ENCODE peak calls at places on chromosome 18, in ten cellular contexts. O is left lung, T is sigmoid colon, B is brain microvascular endothelial cell, A is mammary epithelial cell, W is body of pancreas, Y is suprapubic skin, H is HepG2, Z is IMR-90, G is upper lobe of left lung. V is an unnamed sample. For H3K36me3, the result is how much of the 10 kb centered on the place peaks cover.

GRCh38 chr18:8139971-8140406 is 469.2 kb upstream of the RAB12 start:
- DNase-seq in A (no peak), G (no peak), W (peak), Z (no peak), O (peak), B (no peak), T (peak), Y (no peak), H (no peak), V (no peak)

GRCh38 chr18:58991127-58991798 is 126.6 kb downstream of the ZNF532 start:
- DNase-seq in A (peak), B (no peak), Y (no peak), T (no peak), W (no peak), H (no peak), Z (peak), O (no peak), G (no peak), V (no peak)

GRCh38 chr18:72727776-72728175 is 140.0 kb downstream of the NETO1 start:
- DNase-seq in O (no peak), Z (no peak), A (peak), G (no peak), W (no peak), H (no peak), T (no peak), B (no peak), Y (no peak), V (no peak)

GRCh38 chr18:34120294-34120693 is 104.4 kb downstream of the NOL4 start:
- DNase-seq in B (no peak), H (no peak), O (no peak), Y (no peak), G (no peak), Z (no peak), T (no peak), A (no peak), W (no peak), V (no peak)

GRCh38 chr18:61322265-61322873 is 10.9 kb upstream of the CDH20 start:
- DNase-seq in H (peak), O (peak), B (peak), T (no peak), W (peak), Y (no peak), Z (peak), G (peak), A (peak), V (no peak)

GRCh38 chr18:63292844-63293683 is 26.5 kb downstream of the BCL2 start:
- DNase-seq in Y (no peak), W (no peak), H (no peak), A (no peak), B (no peak), T (no peak), O (peak), G (peak), Z (no peak), V (peak)

GRCh38 chr18:32730620-32731021 is 42.2 kb downstream of the KLHL14 start:
- DNase-seq in W (no peak), G (no peak), A (peak), T (no peak), Y (no peak), H (no peak), O (no peak), Z (no peak), B (no peak), V (no peak)

GRCh38 chr18:8656226-8656625 is 47.0 kb downstream of the RAB12 start:
- DNase-seq in W (no peak), G (no peak), Y (no peak), A (no peak), O (no peak), Z (no peak), H (no peak), B (no peak), T (no peak), V (no peak)

GRCh38 chr18:58605027-58606020 is 23.6 kb downstream of the ALPK2 start:
- DNase-seq in B (peak), G (no peak), O (no peak), T (no peak), H (peak), Y (no peak), W (no peak), A (peak), Z (peak), V (no peak)

GRCh38 chr18:67549946-67550345 is 33.4 kb upstream of the DSEL start:
- DNase-seq in W (no peak), Y (no peak), G (no peak), B (no peak), O (no peak), H (no peak), T (no peak), Z (peak), A (no peak), V (no peak)

GRCh38 chr18:2898131-2898640 is 51.4 kb downstream of the EMILIN2 start:
- DNase-seq in T (peak), W (no peak), Y (no peak), H (no peak), B (no peak), G (peak), Z (peak), A (peak), O (peak), V (no peak)

GRCh38 chr18:59517446-59518171 is 158.5 kb upstream of the LMAN1 start:
- DNase-seq in Z (peak), H (peak), A (no peak), B (no peak), O (no peak), Y (no peak), T (no peak), W (no peak), G (no peak), V (no peak)

GRCh38 chr18:78925557-78926242 is 53.9 kb upstream of the SALL3 start:
- DNase-seq in Z (no peak), H (no peak), B (no peak), O (no peak), G (peak), T (no peak), W (no peak), A (no peak), Y (peak), V (no peak)

GRCh38 chr18:70330887-70331286 is 42.0 kb downstream of the SOCS6 start:
- DNase-seq in T (no peak), O (no peak), Z (no peak), A (no peak), W (no peak), B (no peak), G (no peak), H (no peak), Y (no peak), V (no peak)

GRCh38 chr18:56112013-56112749 is 524.2 kb upstream of the TCF4 start:
- DNase-seq in Z (peak), G (no peak), Y (no peak), O (no peak), W (no peak), H (no peak), T (no peak), A (peak), B (peak), V (no peak)

GRCh38 chr18:79393181-79393598 is 2.5 kb upstream of the NFATC1 start:
- DNase-seq in G (peak), W (no peak), T (peak), H (no peak), O (peak), Z (no peak), Y (no peak), B (no peak), A (no peak), V (no peak)

GRCh38 chr18:79211844-79212243 is 142.7 kb downstream of the ATP9B start:
- DNase-seq in Z (peak), B (no peak), G (no peak), W (no peak), H (peak), Y (no peak), A (no peak), O (no peak), T (no peak), V (no peak)

GRCh38 chr18:28412521-28412920 is 235.6 kb upstream of the CDH2 start:
- DNase-seq in T (no peak), O (no peak), H (no peak), G (no peak), Y (no peak), Z (no peak), A (no peak), B (no peak), W (no peak), V (no peak)

GRCh38 chr18:59311631-59312030 is 6.8 kb downstream of the CPLX4 start:
- DNase-seq in H (no peak), Z (peak), B (peak), T (no peak), O (no peak), A (peak), W (no peak), G (no peak), Y (no peak), V (no peak)

GRCh38 chr18:26456070-26456491 is 92.3 kb downstream of the KCTD1 start:
- DNase-seq in G (no peak), A (no peak), Y (no peak), O (no peak), W (no peak), T (no peak), H (peak), B (no peak), Z (no peak), V (no peak)

GRCh38 chr18:79772108-79772864 is 25.5 kb upstream of the KCNG2 start:
- DNase-seq in W (no peak), G (no peak), Y (peak), A (no peak), B (no peak), H (no peak), O (peak), Z (no peak), T (peak), V (no peak)

GRCh38 chr18:79156330-79156729 is 87.1 kb downstream of the ATP9B start:
- DNase-seq in H (no peak), A (no peak), Y (no peak), G (no peak), B (no peak), O (no peak), W (no peak), Z (no peak), T (no peak), V (no peak)

GRCh38 chr18:34866739-34867138 is 156.6 kb downstream of the DTNA start:
- DNase-seq in A (no peak), W (no peak), O (no peak), Y (no peak), T (no peak), G (no peak), Z (peak), B (no peak), H (no peak), V (no peak)

GRCh38 chr18:59070181-59070912 is 69.3 kb upstream of the SEC11C start:
- DNase-seq in O (peak), B (peak), Y (peak), H (peak), T (peak), G (peak), Z (peak), A (peak), W (peak), V (no peak)

GRCh38 chr18:58858591-58859468 is 5.8 kb upstream of the ZNF532 start:
- DNase-seq in Z (no peak), A (no peak), O (no peak), W (peak), G (no peak), Y (no peak), H (no peak), B (no peak), T (peak), V (no peak)

GRCh38 chr18:8757598-8757997 is 52.2 kb downstream of the MTCL1 start:
- DNase-seq in A (no peak), Y (no peak), Z (no peak), G (no peak), W (no peak), B (no peak), H (no peak), O (no peak), T (no peak), V (no peak)

GRCh38 chr18:9333441-9334350 is 877 bp upstream of the TWSG1 start:
- DNase-seq in B (no peak), T (peak), A (no peak), G (peak), W (no peak), O (peak), H (no peak), Y (no peak), Z (no peak), V (peak)

GRCh38 chr18:3230401-3231334 is 10.9 kb upstream of the MYOM1 start:
- DNase-seq in Z (peak), G (no peak), T (no peak), H (no peak), O (no peak), W (peak), B (no peak), A (no peak), Y (no peak), V (no peak)

GRCh38 chr18:55316615-55317184 is 271.3 kb downstream of the TCF4 start:
- DNase-seq in B (no peak), G (no peak), Y (no peak), T (no peak), O (no peak), Z (no peak), W (no peak), H (no peak), A (no peak), V (no peak)

GRCh38 chr18:28112056-28112470 is 64.9 kb downstream of the CDH2 start:
- DNase-seq in W (no peak), H (no peak), O (no peak), T (no peak), B (peak), Y (no peak), A (peak), G (no peak), Z (peak), V (no peak)

GRCh38 chr18:46046126-46046525 is 25.9 kb downstream of the PSTPIP2 start:
- DNase-seq in W (no peak), T (no peak), A (no peak), H (no peak), Y (no peak), O (no peak), B (no peak), G (no peak), Z (no peak), V (no peak)

GRCh38 chr18:23688528-23688927 is 725 bp upstream of the LAMA3 start:
- DNase-seq in Y (no peak), T (no peak), Z (no peak), B (no peak), O (no peak), G (no peak), W (no peak), H (no peak), A (no peak), V (no peak)

GRCh38 chr18:23693849-23694248 is 4.6 kb downstream of the LAMA3 start:
- DNase-seq in B (no peak), Z (no peak), Y (no peak), O (no peak), G (no peak), A (no peak), W (peak), T (no peak), H (no peak), V (no peak)

GRCh38 chr18:23689031-23689615 is at the start of gene LAMA3:
- DNase-seq in G (peak), B (no peak), H (no peak), A (peak), W (peak), Y (no peak), Z (peak), T (peak), O (peak), V (no peak)

GRCh38 chr18:23689616-23690504 is 607 bp downstream of the LAMA3 start:
- DNase-seq in Y (peak), G (peak), O (peak), T (no peak), W (no peak), Z (no peak), B (no peak), H (no peak), A (peak), V (no peak)

DNA sequence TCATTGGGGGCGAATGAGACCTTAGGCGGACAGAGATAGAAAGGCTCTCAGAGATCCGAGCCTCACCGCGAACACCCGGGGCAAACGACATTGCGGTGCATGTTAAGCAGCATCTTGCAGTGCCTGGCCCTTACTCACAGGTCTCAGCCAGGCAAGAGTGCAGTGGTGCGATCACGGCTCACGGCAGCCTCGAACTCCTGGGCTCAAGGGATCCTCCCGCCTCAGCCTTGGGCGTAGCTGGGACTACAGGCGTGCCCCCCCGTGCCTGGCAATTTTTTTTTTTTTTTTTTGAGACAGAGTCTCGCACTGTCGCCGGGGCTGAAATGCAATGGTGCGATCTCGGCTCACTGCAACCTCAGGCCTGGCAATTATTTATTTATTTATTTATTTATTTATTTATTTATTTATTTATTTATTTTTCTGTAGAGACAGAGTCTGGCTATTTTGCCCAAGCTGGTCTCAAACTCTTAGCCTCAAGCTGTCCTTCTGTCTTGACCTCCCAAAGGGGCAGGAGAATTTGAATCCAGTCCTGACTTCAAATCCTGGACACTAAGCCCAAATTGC is 1.3 kb downstream of the LAMA3 start:
- DNase-seq in H (no peak), G (peak), Z (no peak), B (no peak), T (no peak), Y (no peak), O (peak), A (no peak), W (no peak), V (no peak)
- H3K4me3 ChIP-seq in H (no peak), G (peak), Z (no peak), B (no peak), T (peak), Y (peak), O (peak), A (peak), W (no peak), V (peak)

DNA sequence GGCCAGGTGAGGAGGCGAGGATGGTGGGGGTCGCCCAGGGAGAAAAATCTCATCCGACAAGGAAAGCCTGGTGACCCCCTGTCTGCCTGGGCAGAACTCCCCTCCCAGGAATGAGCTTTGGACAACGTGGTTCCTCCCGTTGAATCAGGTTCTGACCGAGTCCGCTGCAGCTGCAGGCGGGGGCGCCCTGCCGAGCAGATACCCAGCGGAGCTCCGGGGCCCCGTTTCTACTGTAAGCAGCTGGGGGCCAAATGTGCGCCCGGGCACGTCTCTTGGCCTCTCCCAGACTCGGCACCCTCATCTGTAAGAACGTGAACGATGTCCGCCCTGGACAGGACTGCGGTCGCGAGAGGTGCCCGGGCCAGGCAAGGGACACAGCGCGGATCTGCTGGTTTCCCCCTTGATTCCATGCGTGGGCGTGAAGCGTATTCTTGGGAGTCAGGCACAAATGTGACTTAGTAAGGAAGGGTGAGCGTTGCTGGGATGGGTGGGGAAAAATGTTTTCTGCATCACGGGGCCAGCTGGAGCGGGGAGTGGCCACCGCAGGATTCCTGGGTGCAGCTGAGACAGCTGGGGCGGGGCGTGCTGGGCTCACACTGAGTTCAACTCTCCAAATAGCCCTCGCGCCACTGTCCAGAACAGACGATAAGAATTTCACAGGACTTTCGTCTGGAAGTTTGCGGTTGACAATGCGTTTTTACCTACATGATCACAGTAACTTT is 20.2 kb upstream of the TUBB6 start:
- DNase-seq in G (peak), T (peak), A (peak), H (peak), O (peak), Z (peak), W (peak), B (peak), Y (peak), V (no peak)
- TF ChIP-seq CTCF in G (no peak), T (no peak), A (peak), H (peak), O (no peak), Z (peak), W (no peak), B (no peak), Y (no peak), V (peak)

GRCh38 chr18:48904086-48904485 is 46.7 kb downstream of the SMAD7 start:
- DNase-seq in O (no peak), Z (peak), W (no peak), T (no peak), A (no peak), B (no peak), H (no peak), Y (no peak), G (no peak), V (no peak)

GRCh38 chr18:48902856-48903601 is 47.7 kb downstream of the SMAD7 start:
- DNase-seq in H (peak), G (peak), O (no peak), Y (no peak), T (peak), W (peak), B (peak), Z (peak), A (no peak), V (no peak)

GRCh38 chr18:48900469-48900868 is 50.3 kb downstream of the SMAD7 start:
- DNase-seq in O (no peak), A (no peak), W (no peak), Z (no peak), Y (no peak), G (no peak), T (no peak), B (no peak), H (no peak), V (no peak)

GRCh38 chr18:48901145-48902022 is 49.4 kb downstream of the SMAD7 start:
- DNase-seq in O (no peak), B (no peak), H (no peak), A (no peak), T (no peak), W (no peak), Z (no peak), Y (no peak), G (no peak), V (no peak)

DNA sequence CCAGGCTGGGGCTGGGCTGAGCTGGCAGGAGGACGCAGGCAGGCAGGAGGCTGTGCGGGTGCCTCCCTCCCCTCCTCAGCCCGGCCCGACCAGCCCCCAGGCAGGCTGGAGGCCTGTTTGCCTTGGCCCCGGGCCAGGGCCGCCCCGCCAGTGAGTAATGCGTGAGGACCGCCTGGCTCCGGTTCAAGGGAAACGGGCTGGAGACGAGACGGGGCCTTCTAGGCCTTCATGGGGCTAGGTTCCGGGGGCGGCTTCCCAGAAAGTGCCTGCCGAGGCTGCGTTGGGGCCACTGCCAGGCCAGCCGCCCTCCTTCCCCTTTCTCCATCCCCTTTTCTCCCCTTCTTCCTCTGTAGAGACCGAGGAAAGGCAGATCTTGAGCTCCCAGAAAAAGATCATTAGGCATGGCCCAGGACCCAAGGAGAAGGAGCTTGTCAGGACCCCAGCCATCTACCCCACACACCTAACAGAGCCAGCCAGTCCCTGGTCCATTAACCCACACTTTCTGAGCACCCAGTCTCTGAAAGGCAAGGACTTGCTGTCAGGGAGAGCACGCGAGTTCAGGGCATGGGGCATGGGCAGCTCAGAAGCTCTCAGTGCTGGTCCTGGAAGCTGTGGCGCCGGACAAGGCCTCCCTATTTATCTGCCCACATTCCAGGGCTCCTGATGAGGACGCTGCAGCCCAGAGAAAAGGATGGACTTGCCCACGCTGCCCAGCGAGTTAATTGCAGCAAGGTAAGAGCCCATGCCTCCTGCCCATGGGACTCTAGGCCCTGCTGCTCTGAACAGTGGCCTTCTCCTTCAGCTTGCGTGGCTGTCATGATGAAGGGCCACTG is 48.5 kb downstream of the SMAD7 start:
- DNase-seq in A (peak), W (peak), T (peak), Y (no peak), H (peak), B (peak), O (peak), G (peak), Z (peak), V (no peak)
- H3K36me3 ChIP-seq in A (under half), W (under half), T (under half), Y (under half), H (under half), B (under half), O (under half), G (under half), Z (under half), V (under half)

DNA sequence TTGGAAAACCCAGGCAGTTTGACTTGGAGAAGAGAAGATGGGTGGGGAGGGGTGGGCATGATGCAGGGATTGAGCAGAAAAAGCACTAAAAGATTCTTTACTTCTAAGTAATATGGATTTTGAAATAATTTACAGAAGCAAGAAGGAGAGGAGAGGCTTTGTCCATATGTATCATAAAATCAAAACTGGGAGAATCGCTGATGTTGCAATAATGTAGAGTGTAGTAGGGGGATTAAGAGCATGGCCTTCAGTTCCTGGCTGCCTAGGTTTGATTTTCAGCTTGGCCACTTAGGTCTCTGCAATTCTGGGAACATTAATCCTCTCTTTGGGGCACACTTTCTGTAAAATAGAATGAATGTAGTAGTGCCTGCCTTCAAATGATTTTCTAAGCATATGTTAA is 1760.4 kb upstream of the CELF4 start:
- DNase-seq in T (no peak), A (no peak), Y (no peak), G (no peak), W (no peak), O (no peak), H (no peak), Z (no peak), B (no peak), V (no peak)
- H3K4me3 ChIP-seq in T (no peak), A (no peak), Y (no peak), G (no peak), W (no peak), O (no peak), H (no peak), Z (no peak), B (no peak), V (no peak)

V was measured in esophagus squamous epithelium.